ENCODE peak calls at places on chromosomes 7 and 10, in seven cellular contexts. One of them, this sample, is unnamed.

GRCh38 chr10:125159486-125159931 is 854 bp downstream of the CTBP2 start:
- DNase-seq in H4: no peak
- DNase-seq in lung microvascular endothelial cell: peak; percentile 27
- DNase-seq in choroid plexus epithelial cell: no peak
- DNase-seq in esophagus muscularis mucosa: no peak
- DNase-seq in RWPE1: no peak
- DNase-seq in left ventricle myocardium superior: peak; percentile 56
- DNase-seq in this sample: no peak

GRCh38 chr10:119616879-119617580 is 20.3 kb upstream of the TIAL1 start:
- DNase-seq in H4: no peak
- DNase-seq in lung microvascular endothelial cell: no peak
- DNase-seq in choroid plexus epithelial cell: peak; percentile 41
- DNase-seq in esophagus muscularis mucosa: no peak
- DNase-seq in RWPE1: no peak
- DNase-seq in left ventricle myocardium superior: peak; percentile 50
- DNase-seq in this sample: no peak

GRCh38 chr7:9204571-9204970 is 771.2 kb downstream of the NXPH1 start:
- DNase-seq in H4: no peak
- DNase-seq in lung microvascular endothelial cell: no peak
- DNase-seq in choroid plexus epithelial cell: peak; percentile 1
- DNase-seq in esophagus muscularis mucosa: no peak
- DNase-seq in RWPE1: no peak
- DNase-seq in left ventricle myocardium superior: no peak
- DNase-seq in this sample: no peak

GRCh38 chr10:63430091-63430998 is 35.4 kb downstream of the JMJD1C start:
- DNase-seq in H4: peak; percentile 21
- DNase-seq in lung microvascular endothelial cell: peak; percentile 78
- DNase-seq in choroid plexus epithelial cell: peak; percentile 85
- DNase-seq in esophagus muscularis mucosa: no peak
- DNase-seq in RWPE1: peak; percentile 64
- DNase-seq in left ventricle myocardium superior: no peak
- DNase-seq in this sample: no peak

GRCh38 chr10:84263716-84264115 is 18.9 kb downstream of the RGR start:
- DNase-seq in H4: no peak
- DNase-seq in lung microvascular endothelial cell: no peak
- DNase-seq in choroid plexus epithelial cell: no peak
- DNase-seq in esophagus muscularis mucosa: no peak
- DNase-seq in RWPE1: no peak
- DNase-seq in left ventricle myocardium superior: no peak
- DNase-seq in this sample: no peak

GRCh38 chr7:38321515-38321944 is 48.1 kb upstream of the TARP start:
- DNase-seq in H4: no peak
- DNase-seq in lung microvascular endothelial cell: no peak
- DNase-seq in choroid plexus epithelial cell: peak; percentile 67
- DNase-seq in esophagus muscularis mucosa: no peak
- DNase-seq in RWPE1: peak; percentile 31
- DNase-seq in left ventricle myocardium superior: no peak
- DNase-seq in this sample: peak; percentile 13

GRCh38 chr7:92615861-92616260 is 25.7 kb upstream of the FAM133B start:
- DNase-seq in H4: no peak
- DNase-seq in lung microvascular endothelial cell: no peak
- DNase-seq in choroid plexus epithelial cell: no peak
- DNase-seq in esophagus muscularis mucosa: no peak
- DNase-seq in RWPE1: no peak
- DNase-seq in left ventricle myocardium superior: no peak
- DNase-seq in this sample: no peak

GRCh38 chr7:107989618-107990373 is 13.2 kb downstream of the LAMB1 start:
- DNase-seq in H4: peak; percentile 59
- DNase-seq in lung microvascular endothelial cell: no peak
- DNase-seq in choroid plexus epithelial cell: peak; percentile 70
- DNase-seq in esophagus muscularis mucosa: no peak
- DNase-seq in RWPE1: no peak
- DNase-seq in left ventricle myocardium superior: peak; percentile 53
- DNase-seq in this sample: no peak

GRCh38 chr7:36683695-36684357 is 40.5 kb downstream of the AOAH start:
- DNase-seq in H4: no peak
- DNase-seq in lung microvascular endothelial cell: no peak
- DNase-seq in choroid plexus epithelial cell: no peak
- DNase-seq in esophagus muscularis mucosa: no peak
- DNase-seq in RWPE1: peak; percentile 23
- DNase-seq in left ventricle myocardium superior: no peak
- DNase-seq in this sample: no peak

GRCh38 chr7:6636741-6637543 is at the start of gene ZNF316:
- DNase-seq in H4: no peak
- DNase-seq in lung microvascular endothelial cell: peak; percentile 79
- DNase-seq in choroid plexus epithelial cell: peak; percentile 50
- DNase-seq in esophagus muscularis mucosa: no peak
- DNase-seq in RWPE1: peak; percentile 76
- DNase-seq in left ventricle myocardium superior: peak; percentile 84
- DNase-seq in this sample: peak; percentile 34

GRCh38 chr10:122089343-122090015 is 100.5 kb downstream of the TACC2 start:
- DNase-seq in H4: no peak
- DNase-seq in lung microvascular endothelial cell: no peak
- DNase-seq in choroid plexus epithelial cell: no peak
- DNase-seq in esophagus muscularis mucosa: no peak
- DNase-seq in RWPE1: peak; percentile 94
- DNase-seq in left ventricle myocardium superior: no peak
- DNase-seq in this sample: no peak

GRCh38 chr7:23018747-23019146 is 4.8 kb upstream of the HYCC1 start:
- DNase-seq in H4: no peak
- DNase-seq in lung microvascular endothelial cell: peak; percentile 80
- DNase-seq in choroid plexus epithelial cell: no peak
- DNase-seq in esophagus muscularis mucosa: no peak
- DNase-seq in RWPE1: no peak
- DNase-seq in left ventricle myocardium superior: no peak
- DNase-seq in this sample: no peak

GRCh38 chr7:98216941-98217622 is 5.8 kb downstream of the BHLHA15 start:
- DNase-seq in H4: no peak
- DNase-seq in lung microvascular endothelial cell: no peak
- DNase-seq in choroid plexus epithelial cell: no peak
- DNase-seq in esophagus muscularis mucosa: no peak
- DNase-seq in RWPE1: no peak
- DNase-seq in left ventricle myocardium superior: no peak
- DNase-seq in this sample: no peak

GRCh38 chr10:106175760-106176377 is 988.6 kb downstream of the SORCS1 start:
- DNase-seq in H4: peak; percentile 14
- DNase-seq in lung microvascular endothelial cell: peak; percentile 9
- DNase-seq in choroid plexus epithelial cell: peak; percentile 59
- DNase-seq in esophagus muscularis mucosa: no peak
- DNase-seq in RWPE1: peak; percentile 18
- DNase-seq in left ventricle myocardium superior: no peak
- DNase-seq in this sample: peak; percentile 8

This sample was measured in SW480.